ENCODE peak calls at places on chromosome 15, in ten cellular contexts. One of them, this sample, is unnamed.

GRCh38 chr15:74251187-74251811 is 15.2 kb downstream of the CCDC33 start:
- DNase-seq in RWPE1: no peak
- DNase-seq in H9: no peak
- DNase-seq in RWPE2: no peak
- DNase-seq in CD8-positive, alpha-beta T cell: no peak
- DNase-seq in AG04450: no peak
- DNase-seq in GM23338: no peak
- DNase-seq in HL-60: no peak
- DNase-seq in fibroblast of lung: no peak
- DNase-seq in ovary: no peak
- DNase-seq in this sample: no peak

GRCh38 chr15:96340611-96341464 is 10.3 kb downstream of the NR2F2 start:
- DNase-seq in fibroblast of lung: peak; percentile 70
- DNase-seq in RWPE2: peak; percentile 76
- DNase-seq in ovary: peak; percentile 54
- DNase-seq in RWPE1: no peak
- DNase-seq in H9: peak; percentile 82
- DNase-seq in HL-60: no peak
- DNase-seq in GM23338: peak; percentile 82
- DNase-seq in CD8-positive, alpha-beta T cell: no peak
- DNase-seq in AG04450: no peak
- DNase-seq in this sample: no peak

GRCh38 chr15:41656188-41656587 is 4.0 kb upstream of the MGA start:
- DNase-seq in H9: no peak
- DNase-seq in AG04450: no peak
- DNase-seq in fibroblast of lung: peak; percentile 67
- DNase-seq in RWPE1: no peak
- DNase-seq in CD8-positive, alpha-beta T cell: no peak
- DNase-seq in RWPE2: no peak
- DNase-seq in ovary: no peak
- DNase-seq in HL-60: no peak
- DNase-seq in GM23338: no peak
- DNase-seq in this sample: peak; percentile 30

GRCh38 chr15:59252137-59252536 is 45.5 kb downstream of the LDHAL6B start:
- DNase-seq in AG04450: no peak
- DNase-seq in H9: no peak
- DNase-seq in RWPE1: no peak
- DNase-seq in HL-60: no peak
- DNase-seq in RWPE2: no peak
- DNase-seq in GM23338: no peak
- DNase-seq in fibroblast of lung: no peak
- DNase-seq in ovary: no peak
- DNase-seq in CD8-positive, alpha-beta T cell: no peak
- DNase-seq in this sample: no peak

GRCh38 chr15:74245342-74245931 is 9.3 kb downstream of the CCDC33 start:
- DNase-seq in ovary: no peak
- DNase-seq in CD8-positive, alpha-beta T cell: peak; percentile 13
- DNase-seq in GM23338: peak; percentile 68
- DNase-seq in RWPE2: no peak
- DNase-seq in fibroblast of lung: no peak
- DNase-seq in RWPE1: no peak
- DNase-seq in H9: peak; percentile 67
- DNase-seq in AG04450: no peak
- DNase-seq in HL-60: no peak
- DNase-seq in this sample: peak; percentile 15

GRCh38 chr15:75107905-75108838 is 84.8 kb downstream of the PPCDC start:
- DNase-seq in AG04450: no peak
- DNase-seq in GM23338: no peak
- DNase-seq in HL-60: peak; percentile 97
- DNase-seq in RWPE1: peak; percentile 80
- DNase-seq in H9: no peak
- DNase-seq in CD8-positive, alpha-beta T cell: peak; percentile 67
- DNase-seq in RWPE2: peak; percentile 90
- DNase-seq in fibroblast of lung: peak; percentile 92
- DNase-seq in ovary: no peak
- DNase-seq in this sample: peak; percentile 93

GRCh38 chr15:56719774-56720555 is 13.3 kb downstream of the ZNF280D start:
- DNase-seq in RWPE1: no peak
- DNase-seq in GM23338: no peak
- DNase-seq in AG04450: no peak
- DNase-seq in RWPE2: no peak
- DNase-seq in HL-60: no peak
- DNase-seq in CD8-positive, alpha-beta T cell: no peak
- DNase-seq in ovary: no peak
- DNase-seq in fibroblast of lung: peak; percentile 71
- DNase-seq in H9: no peak
- DNase-seq in this sample: no peak

GRCh38 chr15:84702961-84703482 is 12.9 kb downstream of the SEC11A start:
- DNase-seq in fibroblast of lung: peak; percentile 56
- DNase-seq in ovary: peak; percentile 58
- DNase-seq in RWPE2: no peak
- DNase-seq in AG04450: no peak
- DNase-seq in RWPE1: no peak
- DNase-seq in HL-60: no peak
- DNase-seq in GM23338: no peak
- DNase-seq in H9: no peak
- DNase-seq in CD8-positive, alpha-beta T cell: no peak
- DNase-seq in this sample: no peak

GRCh38 chr15:68230157-68231100 is 901 bp upstream of the CLN6 start:
- DNase-seq in GM23338: no peak
- DNase-seq in RWPE2: no peak
- DNase-seq in CD8-positive, alpha-beta T cell: no peak
- DNase-seq in RWPE1: no peak
- DNase-seq in HL-60: no peak
- DNase-seq in AG04450: no peak
- DNase-seq in fibroblast of lung: no peak
- DNase-seq in ovary: peak; percentile 44
- DNase-seq in H9: no peak
- DNase-seq in this sample: no peak

GRCh38 chr15:68232937-68233336 is 3.4 kb upstream of the CLN6 start:
- DNase-seq in ovary: no peak
- DNase-seq in HL-60: peak; percentile 87
- DNase-seq in AG04450: no peak
- DNase-seq in RWPE1: no peak
- DNase-seq in H9: no peak
- DNase-seq in CD8-positive, alpha-beta T cell: no peak
- DNase-seq in RWPE2: no peak
- DNase-seq in fibroblast of lung: no peak
- DNase-seq in GM23338: no peak
- DNase-seq in this sample: no peak

GRCh38 chr15:68228971-68229385 is 550 bp downstream of the CLN6 start:
- DNase-seq in fibroblast of lung: no peak
- DNase-seq in HL-60: no peak
- DNase-seq in ovary: peak; percentile 29
- DNase-seq in AG04450: no peak
- DNase-seq in RWPE2: peak; percentile 67
- DNase-seq in GM23338: peak; percentile 60
- DNase-seq in RWPE1: peak; percentile 27
- DNase-seq in H9: no peak
- DNase-seq in CD8-positive, alpha-beta T cell: no peak
- DNase-seq in this sample: no peak

GRCh38 chr15:68229386-68230156 is at the start of gene CLN6:
- DNase-seq in HL-60: peak; percentile 74
- DNase-seq in CD8-positive, alpha-beta T cell: peak; percentile 78
- DNase-seq in RWPE1: peak; percentile 94
- DNase-seq in RWPE2: peak; percentile 89
- DNase-seq in ovary: peak; percentile 83
- DNase-seq in GM23338: peak; percentile 89
- DNase-seq in AG04450: peak; percentile 27
- DNase-seq in fibroblast of lung: peak; percentile 74
- DNase-seq in H9: peak; percentile 77
- DNase-seq in this sample: peak; percentile 85

DNA sequence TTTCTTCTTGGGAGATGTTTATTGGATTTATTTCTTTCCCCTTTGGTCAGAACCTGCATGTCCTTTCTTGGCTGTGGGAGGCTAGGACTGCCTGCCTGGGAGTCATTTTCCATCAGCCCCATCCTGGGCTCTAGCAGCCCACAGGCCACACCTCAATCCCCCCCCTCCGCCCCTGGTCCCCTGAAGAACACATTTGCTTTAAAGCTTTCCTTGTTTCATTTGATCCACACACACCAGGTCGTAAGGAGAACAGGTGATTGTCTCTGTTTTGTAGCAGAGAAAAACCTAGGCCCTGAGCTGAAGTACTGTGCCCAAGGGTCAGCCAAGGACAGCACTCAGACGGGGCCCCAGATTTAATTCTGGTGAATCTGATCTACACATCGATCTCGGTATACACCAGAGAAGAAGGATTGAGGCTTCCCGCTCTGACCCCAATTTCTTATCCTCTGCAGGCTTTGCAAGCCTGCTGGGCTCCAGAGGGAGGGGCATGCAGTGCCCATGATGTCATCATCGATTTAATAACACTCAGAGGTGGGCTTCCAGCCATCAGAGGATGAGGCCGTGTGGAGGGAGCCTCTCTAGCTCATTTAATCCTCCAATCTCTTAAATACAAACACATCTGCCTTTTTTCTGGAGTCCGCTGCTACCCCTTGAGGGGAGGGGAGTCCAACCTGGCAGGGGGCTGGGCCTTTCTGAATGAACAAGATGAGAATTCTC is 1.7 kb upstream of the CLN6 start:
- DNase-seq in AG04450: no peak
- DNase-seq in CD8-positive, alpha-beta T cell: no peak
- DNase-seq in fibroblast of lung: no peak
- DNase-seq in ovary: no peak
- DNase-seq in GM23338: no peak
- DNase-seq in HL-60: no peak
- DNase-seq in H9: no peak
- DNase-seq in RWPE1: no peak
- DNase-seq in RWPE2: peak; percentile 41
- DNase-seq in this sample: no peak
- TF ChIP-seq CTCF in AG04450: no peak
- TF ChIP-seq CTCF in CD8-positive, alpha-beta T cell: no peak
- TF ChIP-seq CTCF in fibroblast of lung: no peak
- TF ChIP-seq CTCF in ovary: no peak
- TF ChIP-seq CTCF in GM23338: no peak
- TF ChIP-seq CTCF in HL-60: no peak
- TF ChIP-seq CTCF in H9: no peak
- TF ChIP-seq CTCF in RWPE1: no peak
- TF ChIP-seq CTCF in RWPE2: no peak
- TF ChIP-seq CTCF in this sample: no peak

GRCh38 chr15:88629071-88629470 is 7.9 kb downstream of the AEN start:
- DNase-seq in fibroblast of lung: no peak
- DNase-seq in RWPE1: no peak
- DNase-seq in GM23338: no peak
- DNase-seq in H9: no peak
- DNase-seq in HL-60: no peak
- DNase-seq in ovary: no peak
- DNase-seq in RWPE2: no peak
- DNase-seq in AG04450: no peak
- DNase-seq in CD8-positive, alpha-beta T cell: no peak
- DNase-seq in this sample: no peak

GRCh38 chr15:88634449-88634848 is 4.4 kb upstream of the ISG20 start:
- DNase-seq in AG04450: no peak
- DNase-seq in GM23338: no peak
- DNase-seq in RWPE1: no peak
- DNase-seq in fibroblast of lung: no peak
- DNase-seq in ovary: no peak
- DNase-seq in H9: no peak
- DNase-seq in CD8-positive, alpha-beta T cell: no peak
- DNase-seq in RWPE2: no peak
- DNase-seq in HL-60: no peak
- DNase-seq in this sample: no peak

GRCh38 chr15:88630141-88630721 is 8.6 kb upstream of the ISG20 start:
- DNase-seq in AG04450: no peak
- DNase-seq in RWPE2: peak; percentile 85
- DNase-seq in fibroblast of lung: no peak
- DNase-seq in RWPE1: no peak
- DNase-seq in HL-60: no peak
- DNase-seq in H9: no peak
- DNase-seq in CD8-positive, alpha-beta T cell: no peak
- DNase-seq in ovary: no peak
- DNase-seq in GM23338: no peak
- DNase-seq in this sample: no peak

GRCh38 chr15:88630798-88631463 is 7.9 kb upstream of the ISG20 start:
- DNase-seq in H9: no peak
- DNase-seq in HL-60: no peak
- DNase-seq in CD8-positive, alpha-beta T cell: no peak
- DNase-seq in fibroblast of lung: no peak
- DNase-seq in ovary: no peak
- DNase-seq in AG04450: no peak
- DNase-seq in RWPE1: no peak
- DNase-seq in RWPE2: no peak
- DNase-seq in GM23338: no peak
- DNase-seq in this sample: no peak

GRCh38 chr15:88631464-88632028 is 7.3 kb upstream of the ISG20 start:
- DNase-seq in H9: no peak
- DNase-seq in fibroblast of lung: no peak
- DNase-seq in AG04450: no peak
- DNase-seq in CD8-positive, alpha-beta T cell: no peak
- DNase-seq in GM23338: no peak
- DNase-seq in RWPE1: no peak
- DNase-seq in RWPE2: peak; percentile 72
- DNase-seq in HL-60: no peak
- DNase-seq in ovary: no peak
- DNase-seq in this sample: no peak
- H3K27ac ChIP-seq in H9: no peak overlapping the region
- H3K27ac ChIP-seq in fibroblast of lung: no peak overlapping the region
- H3K27ac ChIP-seq in AG04450: peak overlapping the region; percentile 11
- H3K27ac ChIP-seq in CD8-positive, alpha-beta T cell: no peak overlapping the region
- H3K27ac ChIP-seq in GM23338: peak overlapping the region; percentile 63
- H3K27ac ChIP-seq in RWPE1: peak overlapping the region; percentile 70
- H3K27ac ChIP-seq in RWPE2: peak overlapping the region; percentile 57
- H3K27ac ChIP-seq in HL-60: no peak overlapping the region
- H3K27ac ChIP-seq in ovary: no peak overlapping the region
- H3K27ac ChIP-seq in this sample: no peak overlapping the region

GRCh38 chr15:94370197-94370987 is 139.0 kb downstream of the MCTP2 start:
- DNase-seq in GM23338: no peak
- DNase-seq in ovary: no peak
- DNase-seq in AG04450: no peak
- DNase-seq in H9: no peak
- DNase-seq in HL-60: no peak
- DNase-seq in RWPE1: no peak
- DNase-seq in CD8-positive, alpha-beta T cell: no peak
- DNase-seq in fibroblast of lung: peak; percentile 1
- DNase-seq in RWPE2: no peak
- DNase-seq in this sample: no peak

GRCh38 chr15:94381384-94381783 is 150.0 kb downstream of the MCTP2 start:
- DNase-seq in HL-60: no peak
- DNase-seq in RWPE2: no peak
- DNase-seq in RWPE1: no peak
- DNase-seq in GM23338: no peak
- DNase-seq in fibroblast of lung: no peak
- DNase-seq in AG04450: no peak
- DNase-seq in CD8-positive, alpha-beta T cell: no peak
- DNase-seq in H9: no peak
- DNase-seq in ovary: no peak
- DNase-seq in this sample: no peak

GRCh38 chr15:94380798-94381197 is 149.4 kb downstream of the MCTP2 start:
- DNase-seq in HL-60: no peak
- DNase-seq in fibroblast of lung: no peak
- DNase-seq in CD8-positive, alpha-beta T cell: no peak
- DNase-seq in RWPE1: no peak
- DNase-seq in RWPE2: no peak
- DNase-seq in GM23338: no peak
- DNase-seq in H9: no peak
- DNase-seq in AG04450: no peak
- DNase-seq in ovary: no peak
- DNase-seq in this sample: no peak

GRCh38 chr15:94375997-94376396 is 144.6 kb downstream of the MCTP2 start:
- DNase-seq in AG04450: no peak
- DNase-seq in RWPE2: no peak
- DNase-seq in CD8-positive, alpha-beta T cell: no peak
- DNase-seq in fibroblast of lung: no peak
- DNase-seq in GM23338: peak; percentile 51
- DNase-seq in RWPE1: no peak
- DNase-seq in H9: no peak
- DNase-seq in HL-60: no peak
- DNase-seq in ovary: no peak
- DNase-seq in this sample: no peak
- TF ChIP-seq CTCF in AG04450: no peak
- TF ChIP-seq CTCF in RWPE2: no peak
- TF ChIP-seq CTCF in CD8-positive, alpha-beta T cell: no peak
- TF ChIP-seq CTCF in fibroblast of lung: no peak
- TF ChIP-seq CTCF in GM23338: peak; percentile 79
- TF ChIP-seq CTCF in RWPE1: no peak
- TF ChIP-seq CTCF in H9: peak; percentile 62
- TF ChIP-seq CTCF in HL-60: no peak
- TF ChIP-seq CTCF in ovary: no peak
- TF ChIP-seq CTCF in this sample: no peak

GRCh38 chr15:63513271-63513670 is 8.9 kb downstream of the USP3 start:
- DNase-seq in RWPE1: no peak
- DNase-seq in RWPE2: no peak
- DNase-seq in AG04450: no peak
- DNase-seq in GM23338: no peak
- DNase-seq in H9: no peak
- DNase-seq in HL-60: no peak
- DNase-seq in fibroblast of lung: no peak
- DNase-seq in ovary: no peak
- DNase-seq in CD8-positive, alpha-beta T cell: no peak
- DNase-seq in this sample: no peak

GRCh38 chr15:63513728-63514127 is 9.3 kb downstream of the USP3 start:
- DNase-seq in RWPE2: no peak
- DNase-seq in fibroblast of lung: no peak
- DNase-seq in GM23338: no peak
- DNase-seq in AG04450: no peak
- DNase-seq in HL-60: no peak
- DNase-seq in CD8-positive, alpha-beta T cell: no peak
- DNase-seq in ovary: no peak
- DNase-seq in RWPE1: no peak
- DNase-seq in H9: no peak
- DNase-seq in this sample: no peak

GRCh38 chr15:63517202-63517601 is 12.8 kb downstream of the USP3 start:
- DNase-seq in GM23338: no peak
- DNase-seq in RWPE1: no peak
- DNase-seq in fibroblast of lung: no peak
- DNase-seq in AG04450: no peak
- DNase-seq in RWPE2: no peak
- DNase-seq in HL-60: no peak
- DNase-seq in H9: no peak
- DNase-seq in ovary: no peak
- DNase-seq in CD8-positive, alpha-beta T cell: no peak
- DNase-seq in this sample: no peak

GRCh38 chr15:63512148-63512547 is 7.8 kb downstream of the USP3 start:
- DNase-seq in H9: no peak
- DNase-seq in GM23338: no peak
- DNase-seq in fibroblast of lung: no peak
- DNase-seq in CD8-positive, alpha-beta T cell: no peak
- DNase-seq in HL-60: no peak
- DNase-seq in RWPE1: no peak
- DNase-seq in ovary: no peak
- DNase-seq in RWPE2: no peak
- DNase-seq in AG04450: no peak
- DNase-seq in this sample: no peak

DNA sequence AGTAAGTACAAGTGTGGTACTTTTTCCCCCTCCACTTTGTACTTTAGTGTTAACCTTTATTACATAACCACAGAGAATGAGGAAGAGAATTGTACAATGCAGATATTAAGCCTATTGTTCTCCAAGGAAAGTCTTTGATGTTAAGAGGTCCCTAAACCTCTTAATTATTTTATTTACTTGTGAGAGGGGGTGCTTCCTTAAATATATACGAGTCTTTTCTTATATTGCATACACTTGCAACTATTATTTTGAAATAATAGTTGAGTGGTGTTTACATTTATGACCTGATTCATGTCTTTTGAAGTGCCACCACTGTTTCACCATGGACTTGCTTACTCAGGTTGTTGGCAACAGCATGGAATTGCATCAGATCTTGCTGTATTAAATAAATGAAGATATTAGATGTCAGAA is 10.1 kb downstream of the USP3 start:
- DNase-seq in fibroblast of lung: peak; percentile 75
- DNase-seq in RWPE2: no peak
- DNase-seq in ovary: no peak
- DNase-seq in RWPE1: peak; percentile 68
- DNase-seq in GM23338: no peak
- DNase-seq in AG04450: peak; percentile 45
- DNase-seq in H9: no peak
- DNase-seq in CD8-positive, alpha-beta T cell: no peak
- DNase-seq in HL-60: peak; percentile 59
- DNase-seq in this sample: no peak
- H3K27ac ChIP-seq in fibroblast of lung: no peak overlapping the region
- H3K27ac ChIP-seq in RWPE2: peak overlapping the region; percentile 54
- H3K27ac ChIP-seq in ovary: no peak overlapping the region
- H3K27ac ChIP-seq in RWPE1: no peak overlapping the region
- H3K27ac ChIP-seq in GM23338: no peak overlapping the region
- H3K27ac ChIP-seq in AG04450: no peak overlapping the region
- H3K27ac ChIP-seq in H9: no peak overlapping the region
- H3K27ac ChIP-seq in CD8-positive, alpha-beta T cell: no peak overlapping the region
- H3K27ac ChIP-seq in HL-60: peak overlapping the region; percentile 50
- H3K27ac ChIP-seq in this sample: no peak overlapping the region